ENCODE peak calls at places on chromosomes 3 and 15, in five cellular contexts. P is NCI-H774, B is NCI-H524, R is NCI-H1092 treated with DMSO at 0.1 percent for 48 hours, S is coronary artery. M is an unnamed sample.

GRCh38 chr3:129555616-129556357 is 12.8 kb downstream of the H1-8 start:
- DNase-seq in P (no peak), B (no peak), R (no peak), S (no peak), M (no peak)

GRCh38 chr3:110789315-110789714 is 282.3 kb upstream of the NECTIN3 start:
- DNase-seq in P (no peak), B (no peak), R (no peak), S (no peak), M (peak)

GRCh38 chr15:100115711-100116090 is 226.1 kb downstream of the ADAMTS17 start:
- DNase-seq in P (no peak), B (no peak), R (no peak), S (no peak), M (peak)

GRCh38 chr15:96327155-96327741 is 3.3 kb upstream of the NR2F2 start:
- DNase-seq in P (peak), B (peak), R (peak), S (no peak), M (peak)

GRCh38 chr3:60579734-60580133 is 671.5 kb downstream of the FHIT start:
- DNase-seq in P (no peak), B (no peak), R (no peak), S (no peak), M (peak)

GRCh38 chr3:53773586-53774368 is 72.4 kb downstream of the CHDH start:
- DNase-seq in P (no peak), B (no peak), R (no peak), S (no peak), M (peak)

GRCh38 chr15:31178705-31179104 is 77.2 kb upstream of the TRPM1 start:
- DNase-seq in P (no peak), B (no peak), R (no peak), S (no peak), M (no peak)

GRCh38 chr3:100169186-100169585 is 54.9 kb upstream of the FILIP1L start:
- DNase-seq in P (no peak), B (no peak), R (peak), S (no peak), M (no peak)

GRCh38 chr3:10311710-10312109 is 9.2 kb downstream of the SEC13 start:
- DNase-seq in P (no peak), B (no peak), R (no peak), S (no peak), M (no peak)

GRCh38 chr3:8734908-8735307 is 1.3 kb downstream of the CAV3 start:
- DNase-seq in P (no peak), B (no peak), R (no peak), S (no peak), M (no peak)

GRCh38 chr3:108818404-108818803 is 4.2 kb upstream of the TRAT1 start:
- DNase-seq in P (no peak), B (peak), R (peak), S (no peak), M (no peak)

GRCh38 chr15:101141926-101142527 is 109.8 kb downstream of the CHSY1 start:
- DNase-seq in P (no peak), B (no peak), R (no peak), S (no peak), M (no peak)

M was measured in AG20443.